ENCODE peak calls at places on chromosomes 1 and 21, in eight cellular contexts. V, R, S, P, F, I, B and K are unnamed samples.

GRCh38 chr21:42155045-42155855 is 63.7 kb upstream of the ABCG1 start:
- DNase-seq in V (no peak), R (no peak), S (no peak), P (no peak), F (no peak), I (peak; percentile 26), B (no peak), K (no peak)

GRCh38 chr1:156128749-156129682 is 14.5 kb downstream of the LMNA start:
- DNase-seq in V (peak; percentile 84), R (peak; percentile 87), S (peak; percentile 79), P (no peak), F (peak; percentile 40), I (no peak), B (no peak), K (no peak)

GRCh38 chr1:184945678-184946412 is 28.5 kb downstream of the NIBAN1 start:
- DNase-seq in V (peak; percentile 69), R (no peak), S (no peak), P (no peak), F (no peak), I (no peak), B (no peak), K (no peak)

GRCh38 chr21:43926196-43926595 is 61.2 kb downstream of the AGPAT3 start:
- DNase-seq in V (no peak), R (no peak), S (no peak), P (no peak), F (no peak), I (no peak), B (no peak), K (no peak)

GRCh38 chr1:107689157-107689556 is 275.8 kb downstream of the VAV3 start:
- DNase-seq in V (no peak), R (no peak), S (no peak), P (peak; percentile 70), F (no peak), I (no peak), B (no peak), K (no peak)

GRCh38 chr21:44059710-44060109 is 47.5 kb upstream of the PWP2 start:
- DNase-seq in V (no peak), R (no peak), S (no peak), P (no peak), F (no peak), I (no peak), B (no peak), K (no peak)

GRCh38 chr1:36735939-36736730 is 253.4 kb upstream of the CSF3R start:
- DNase-seq in V (no peak), R (no peak), S (no peak), P (no peak), F (no peak), I (no peak), B (no peak), K (no peak)

GRCh38 chr1:172845371-172845770 is 186.5 kb downstream of the FASLG start:
- DNase-seq in V (peak; percentile 20), R (no peak), S (no peak), P (no peak), F (no peak), I (no peak), B (no peak), K (no peak)

GRCh38 chr1:206903687-206904086 is 6.4 kb downstream of the IL24 start:
- DNase-seq in V (peak; percentile 27), R (no peak), S (no peak), P (no peak), F (no peak), I (no peak), B (no peak), K (no peak)

GRCh38 chr21:15015622-15016471 is 49.0 kb downstream of the NRIP1 start:
- DNase-seq in V (peak; percentile 91), R (no peak), S (no peak), P (no peak), F (no peak), I (no peak), B (no peak), K (no peak)

GRCh38 chr1:211731456-211732275 is 56.2 kb upstream of the NEK2 start:
- DNase-seq in V (no peak), R (no peak), S (no peak), P (no peak), F (no peak), I (no peak), B (no peak), K (peak; percentile 14)

GRCh38 chr1:109625601-109626560 is 6.2 kb downstream of the AMPD2 start:
- DNase-seq in V (no peak), R (no peak), S (peak; percentile 24), P (no peak), F (no peak), I (no peak), B (no peak), K (no peak)

GRCh38 chr1:147152772-147153171 is 19.5 kb downstream of the PRKAB2 start:
- DNase-seq in V (no peak), R (no peak), S (no peak), P (no peak), F (no peak), I (no peak), B (no peak), K (no peak)

GRCh38 chr1:227370463-227371254 is 52.4 kb upstream of the CDC42BPA start:
- DNase-seq in V (peak; percentile 18), R (no peak), S (no peak), P (no peak), F (no peak), I (no peak), B (no peak), K (no peak)

GRCh38 chr1:244876228-244876910 is 12.0 kb upstream of the HNRNPU start:
- DNase-seq in V (no peak), R (no peak), S (no peak), P (no peak), F (no peak), I (no peak), B (no peak), K (no peak)

GRCh38 chr1:111729271-111729921 is 9.8 kb downstream of the INKA2 start:
- DNase-seq in V (no peak), R (no peak), S (no peak), P (no peak), F (no peak), I (peak; percentile 28), B (no peak), K (no peak)

GRCh38 chr1:86394416-86394815 is 1.7 kb downstream of the ODF2L start:
- DNase-seq in V (peak; percentile 49), R (no peak), S (no peak), P (no peak), F (no peak), I (no peak), B (no peak), K (no peak)

GRCh38 chr1:86396503-86396900 is 379 bp upstream of the ODF2L start:
- DNase-seq in V (no peak), R (no peak), S (no peak), P (no peak), F (no peak), I (no peak), B (no peak), K (no peak)

DNA sequence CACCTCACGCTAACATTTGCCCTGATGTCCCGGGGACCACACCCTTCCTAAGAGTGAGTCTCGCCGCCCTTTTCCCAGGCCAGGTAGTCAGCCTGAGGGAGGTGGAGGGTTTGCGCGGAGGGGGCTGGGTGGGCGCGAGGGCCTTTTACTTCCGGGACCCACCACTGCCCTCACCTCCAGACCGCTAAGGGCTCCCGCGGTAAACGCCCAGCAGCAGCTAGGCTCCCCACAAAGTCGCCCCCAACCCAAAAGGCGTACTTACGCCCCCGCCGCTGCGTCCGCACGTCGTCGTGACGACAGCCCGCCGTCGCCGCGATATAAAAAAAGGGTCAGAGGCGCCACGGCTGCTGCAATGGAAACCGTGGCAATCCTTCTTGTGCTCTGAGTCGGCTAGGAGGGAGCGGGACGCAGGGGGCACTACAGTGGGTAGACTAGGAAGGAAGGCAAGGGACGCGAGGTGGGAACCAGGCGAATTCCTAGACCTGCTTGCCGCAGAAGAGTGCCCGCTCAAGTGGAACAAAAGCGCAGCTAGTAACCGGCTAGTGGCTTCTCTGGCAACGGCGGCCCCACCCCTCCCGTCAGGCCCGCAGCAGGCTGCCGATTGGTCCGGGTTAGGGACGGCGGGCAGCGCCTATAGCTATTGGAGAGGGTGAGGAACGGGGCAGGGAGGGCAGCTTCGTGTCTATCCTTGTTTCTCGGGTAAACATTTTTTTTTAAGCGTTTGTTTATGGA is at the start of gene ODF2L:
- DNase-seq in V (peak; percentile 74), R (peak; percentile 81), S (peak; percentile 84), P (peak; percentile 91), F (peak; percentile 95), I (peak; percentile 91), B (peak; percentile 50), K (peak; percentile 86)
- TF ChIP-seq POLR2A in V (peak; percentile 78), R (peak; percentile 76), S (peak; percentile 52), P (peak; percentile 62), F (peak; percentile 75), I (no peak), B (peak; percentile 47), K (peak; percentile 73)

DNA sequence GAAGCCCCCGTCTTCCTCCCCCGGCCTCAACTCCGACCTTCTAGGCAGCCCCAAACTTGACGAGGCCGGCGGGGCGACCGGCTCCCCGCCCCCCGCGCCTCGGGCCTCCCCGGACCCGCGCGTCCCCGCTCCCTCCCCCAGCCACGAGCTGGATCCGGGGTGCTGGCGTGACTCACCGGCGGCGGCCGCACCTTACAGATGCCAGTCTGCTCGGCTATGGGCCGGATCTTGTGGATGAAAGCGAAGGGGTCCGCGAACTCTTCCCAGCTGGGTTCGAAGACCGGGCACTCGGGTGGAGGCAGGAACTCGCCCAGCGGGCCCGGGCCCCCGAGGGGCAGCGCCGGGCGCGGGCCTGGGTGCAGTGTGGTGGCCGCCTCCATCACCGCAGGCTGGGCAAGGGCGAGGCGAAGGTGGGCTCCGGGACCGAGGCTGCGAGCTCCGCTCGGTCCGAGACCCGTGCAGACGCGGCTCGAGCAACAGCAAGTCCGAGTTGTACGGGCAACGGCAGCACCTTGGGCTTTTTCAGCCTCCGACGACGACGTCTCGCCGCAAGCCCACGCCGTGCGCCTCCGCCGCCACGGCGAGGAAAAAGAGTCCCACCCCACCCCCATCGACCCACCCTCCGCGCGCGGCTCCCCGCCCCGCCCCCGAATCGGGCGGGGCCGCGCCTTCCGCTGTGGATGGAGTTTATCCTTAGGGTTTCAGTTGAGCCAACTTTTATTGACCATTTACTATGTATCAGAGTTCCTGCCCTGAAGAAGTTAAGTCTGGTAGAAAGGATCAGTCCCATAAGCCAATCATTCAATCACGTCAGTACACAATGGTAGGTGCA is at the start of gene KDM5B:
- DNase-seq in V (peak; percentile 78), R (peak; percentile 76), S (peak; percentile 86), P (peak; percentile 67), F (peak; percentile 84), I (peak; percentile 76), B (peak; percentile 44), K (peak; percentile 86)
- TF ChIP-seq POLR2A in V (peak; percentile 94), R (peak; percentile 85), S (peak; percentile 63), P (no peak), F (peak; percentile 92), I (peak; percentile 76), B (peak; percentile 91), K (peak; percentile 68)

DNA sequence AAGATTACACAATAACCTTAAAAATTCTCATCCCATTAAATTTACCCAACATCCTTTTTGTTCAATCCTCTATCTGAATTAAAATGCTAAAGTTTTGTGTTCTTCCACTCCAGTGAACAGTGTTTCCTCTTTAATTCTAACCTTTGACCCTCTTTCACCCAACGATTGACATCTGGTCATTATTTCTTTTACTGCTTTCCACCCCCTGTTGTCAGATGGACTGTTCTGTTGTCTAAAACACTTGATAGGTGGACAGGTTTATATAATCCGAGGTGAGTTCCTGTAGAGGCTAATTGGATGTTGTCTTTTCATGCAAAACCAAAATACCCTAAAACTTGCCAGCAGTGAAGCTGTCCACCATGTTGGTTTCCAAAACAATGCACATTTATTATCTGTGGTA is 73.4 kb upstream of the SERTAD4 start:
- DNase-seq in V (no peak), R (no peak), S (no peak), P (no peak), F (no peak), I (no peak), B (no peak), K (no peak)
- TF ChIP-seq POLR2A in V (no peak), R (no peak), S (no peak), P (no peak), F (no peak), I (no peak), B (no peak), K (no peak)

GRCh38 chr1:203795382-203796222 is at the start of the genes ZBED6 and ZC3H11A:
- DNase-seq in V (peak; percentile 98), R (peak; percentile 98), S (peak; percentile 98), P (peak; percentile 99), F (peak; percentile 99), I (peak; percentile 99), B (peak; percentile 85), K (peak; percentile 98)
- TF ChIP-seq POLR2A in V (peak; percentile 88), R (peak; percentile 69), S (peak; percentile 78), P (peak; percentile 74), F (peak; percentile 83), I (peak; percentile 79), B (peak; percentile 71), K (peak; percentile 66)